ENCODE peak calls at places on chromosomes 6 and 20, in four cellular contexts. O, B, N and A are unnamed samples.

GRCh38 chr6:13485923-13486557 is 1.4 kb downstream of the GFOD1 start:
- DNase-seq in O (peak), B (no peak), N (peak), A (peak)

GRCh38 chr6:113980937-113981554 is 10.1 kb upstream of the HDAC2 start:
- DNase-seq in O (no peak), B (no peak), N (peak), A (no peak)

GRCh38 chr6:166058064-166058739 is 109.4 kb downstream of the TBXT start:
- DNase-seq in O (no peak), B (no peak), N (peak), A (no peak)

GRCh38 chr20:5908981-5909380 is 41.4 kb downstream of the TRMT6 start:
- DNase-seq in O (no peak), B (no peak), N (peak), A (no peak)

GRCh38 chr6:36386495-36387439 is 702 bp downstream of the ETV7 start:
- DNase-seq in O (peak), B (no peak), N (peak), A (peak)

GRCh38 chr6:137864812-137865508 is 2.1 kb upstream of the TNFAIP3 start:
- DNase-seq in O (no peak), B (no peak), N (no peak), A (no peak)

GRCh38 chr6:116352515-116353471 is 18.0 kb upstream of the DSE start:
- DNase-seq in O (no peak), B (no peak), N (peak), A (no peak)

GRCh38 chr6:169738204-169738971 is 13.0 kb downstream of the DYNLT2 start:
- DNase-seq in O (no peak), B (no peak), N (no peak), A (no peak)

GRCh38 chr6:17165383-17165782 is 63.5 kb downstream of the STMND1 start:
- DNase-seq in O (no peak), B (no peak), N (peak), A (no peak)

GRCh38 chr6:138652824-138653223 is 120.7 kb upstream of the CCDC28A start:
- DNase-seq in O (no peak), B (no peak), N (no peak), A (no peak)

GRCh38 chr6:125363360-125364121 is 61.8 kb upstream of the HDDC2 start:
- DNase-seq in O (peak), B (no peak), N (peak), A (no peak)

GRCh38 chr20:5182615-5183254 is 55.9 kb downstream of the CDS2 start:
- DNase-seq in O (no peak), B (no peak), N (no peak), A (no peak)

GRCh38 chr20:33026072-33026778 is 5.2 kb upstream of the BPIFB6 start:
- DNase-seq in O (no peak), B (no peak), N (no peak), A (no peak)

GRCh38 chr6:149648148-149649145 is at the start of gene KATNA1:
- DNase-seq in O (peak), B (peak), N (peak), A (peak)

GRCh38 chr20:57867181-57867803 is 157.5 kb upstream of the PMEPA1 start:
- DNase-seq in O (no peak), B (no peak), N (no peak), A (no peak)

GRCh38 chr6:135667694-135668455 is 170.3 kb upstream of the AHI1 start:
- DNase-seq in O (no peak), B (no peak), N (peak), A (no peak)

GRCh38 chr6:132021552-132022375 is 70.6 kb upstream of the CCN2 start:
- DNase-seq in O (no peak), B (no peak), N (no peak), A (no peak)
- H3K27ac ChIP-seq in O (no peak), B (no peak), N (no peak), A (no peak)

GRCh38 chr6:111030008-111031006 is 48.5 kb downstream of the RPF2 start:
- DNase-seq in O (peak), B (no peak), N (no peak), A (no peak)

GRCh38 chr6:111031151-111031550 is 49.3 kb downstream of the RPF2 start:
- DNase-seq in O (no peak), B (no peak), N (no peak), A (no peak)

GRCh38 chr6:111038534-111039252 is 48.6 kb upstream of the SLC16A10 start:
- DNase-seq in O (no peak), B (no peak), N (no peak), A (no peak)

GRCh38 chr6:111032493-111033140 is 50.8 kb downstream of the RPF2 start:
- DNase-seq in O (no peak), B (no peak), N (peak), A (no peak)

GRCh38 chr6:111033628-111034289 is 51.9 kb downstream of the RPF2 start:
- DNase-seq in O (no peak), B (no peak), N (no peak), A (no peak)
- H3K27ac ChIP-seq in O (no peak), B (no peak), N (no peak), A (no peak)

DNA sequence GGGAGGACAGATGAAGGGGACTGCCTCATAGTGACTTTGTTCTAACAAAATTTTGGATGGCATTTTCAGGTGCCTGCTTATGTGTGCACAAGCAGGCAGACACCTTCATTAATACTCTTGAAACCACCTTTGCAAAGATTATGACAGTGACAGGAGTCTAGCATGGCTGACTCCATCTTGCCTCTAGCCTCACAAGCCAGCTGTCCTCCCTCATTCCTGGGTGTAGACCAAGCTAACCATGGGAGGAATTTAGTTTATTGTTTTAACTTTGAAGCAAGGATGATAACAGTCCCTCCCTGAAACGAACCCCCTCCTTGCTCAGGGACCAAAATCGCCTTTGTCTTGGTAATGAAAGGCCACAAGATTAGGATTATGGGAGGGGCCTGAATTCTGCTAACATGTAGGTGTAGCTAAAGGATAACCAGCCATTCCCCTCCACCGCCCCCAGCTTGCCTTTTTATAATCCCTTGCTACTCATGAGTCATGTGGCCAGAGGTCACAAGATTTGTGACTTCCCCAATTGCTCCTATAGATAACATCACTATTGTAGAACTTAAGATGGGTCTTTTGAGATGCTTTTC is 98.8 kb upstream of the MRPS10 start:
- DNase-seq in O (peak), B (no peak), N (peak), A (no peak)
- H3K27ac ChIP-seq in O (peak), B (no peak), N (peak), A (no peak)

GRCh38 chr20:41175727-41176330 is 38.5 kb downstream of the PLCG1 start:
- DNase-seq in O (no peak), B (no peak), N (no peak), A (no peak)
- H3K27ac ChIP-seq in O (peak), B (peak), N (no peak), A (no peak)

DNA sequence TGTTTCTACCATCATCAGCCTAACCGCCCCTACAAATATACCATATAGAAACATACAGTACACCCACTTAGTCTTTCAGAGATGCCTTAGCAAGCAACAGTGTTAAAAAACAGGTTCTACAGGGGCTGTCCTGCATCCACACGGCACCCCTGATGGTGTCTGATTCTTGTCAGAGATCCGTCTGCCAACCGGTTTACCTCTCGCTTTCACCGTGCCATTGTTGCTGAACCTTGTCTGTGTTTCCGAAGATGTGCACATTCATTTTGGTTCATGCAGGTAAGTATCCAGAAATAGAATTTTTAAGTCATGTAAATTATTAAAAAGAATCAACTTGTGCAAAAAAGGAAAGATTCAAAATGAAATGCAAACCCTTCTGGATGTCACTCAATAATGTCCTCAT is 52.9 kb downstream of the EPHA7 start:
- DNase-seq in O (no peak), B (no peak), N (no peak), A (no peak)
- H3K27ac ChIP-seq in O (no peak), B (no peak), N (no peak), A (no peak)